ENCODE peak calls at places on chromosome 18, in eight cellular contexts. A, B, H, C, J, D, G and E are unnamed samples.

GRCh38 chr18:58042826-58043362 is 1.1 kb upstream of the NEDD4L start:
- DNase-seq in A (peak; percentile 12), B (no peak), H (no peak), C (no peak), J (no peak), D (peak; percentile 51), G (no peak), E (no peak)

GRCh38 chr18:25621144-25621543 is 269.2 kb upstream of the ZNF521 start:
- DNase-seq in A (no peak), B (no peak), H (no peak), C (no peak), J (peak; percentile 91), D (no peak), G (no peak), E (no peak)

GRCh38 chr18:75679347-75679746 is 251.8 kb upstream of the SMIM21 start:
- DNase-seq in A (no peak), B (peak; percentile 63), H (no peak), C (no peak), J (no peak), D (no peak), G (peak; percentile 81), E (no peak)

GRCh38 chr18:28176933-28177827 is at the start of gene CDH2:
- DNase-seq in A (no peak), B (peak; percentile 90), H (peak; percentile 83), C (peak; percentile 39), J (peak; percentile 79), D (no peak), G (peak; percentile 68), E (peak; percentile 60)

GRCh38 chr18:63148449-63149199 is 170.9 kb downstream of the BCL2 start:
- DNase-seq in A (no peak), B (no peak), H (peak; percentile 73), C (no peak), J (no peak), D (no peak), G (peak; percentile 79), E (no peak)

GRCh38 chr18:44823782-44824181 is 143.1 kb downstream of the SETBP1 start:
- DNase-seq in A (no peak), B (peak; percentile 34), H (no peak), C (no peak), J (peak; percentile 6), D (no peak), G (no peak), E (no peak)

GRCh38 chr18:3424280-3424890 is 25.6 kb upstream of the TGIF1 start:
- DNase-seq in A (peak; percentile 38), B (no peak), H (no peak), C (no peak), J (no peak), D (no peak), G (no peak), E (no peak)

GRCh38 chr18:27843783-27844415 is 333.0 kb downstream of the CDH2 start:
- DNase-seq in A (no peak), B (no peak), H (no peak), C (no peak), J (peak; percentile 85), D (no peak), G (no peak), E (no peak)

GRCh38 chr18:26657618-26658581 is 109.5 kb upstream of the KCTD1 start:
- DNase-seq in A (peak; percentile 16), B (no peak), H (no peak), C (no peak), J (no peak), D (no peak), G (no peak), E (no peak)

GRCh38 chr18:26655614-26656400 is 107.5 kb upstream of the KCTD1 start:
- DNase-seq in A (peak; percentile 57), B (peak; percentile 71), H (peak; percentile 68), C (no peak), J (peak; percentile 20), D (no peak), G (peak; percentile 79), E (peak; percentile 35)

GRCh38 chr18:26656401-26656943 is 108.1 kb upstream of the KCTD1 start:
- DNase-seq in A (no peak), B (peak; percentile 16), H (peak; percentile 23), C (peak; percentile 32), J (peak; percentile 9), D (no peak), G (no peak), E (no peak)

GRCh38 chr18:26655010-26655613 is 106.8 kb upstream of the KCTD1 start:
- DNase-seq in A (no peak), B (no peak), H (no peak), C (no peak), J (peak; percentile 7), D (no peak), G (no peak), E (no peak)

DNA sequence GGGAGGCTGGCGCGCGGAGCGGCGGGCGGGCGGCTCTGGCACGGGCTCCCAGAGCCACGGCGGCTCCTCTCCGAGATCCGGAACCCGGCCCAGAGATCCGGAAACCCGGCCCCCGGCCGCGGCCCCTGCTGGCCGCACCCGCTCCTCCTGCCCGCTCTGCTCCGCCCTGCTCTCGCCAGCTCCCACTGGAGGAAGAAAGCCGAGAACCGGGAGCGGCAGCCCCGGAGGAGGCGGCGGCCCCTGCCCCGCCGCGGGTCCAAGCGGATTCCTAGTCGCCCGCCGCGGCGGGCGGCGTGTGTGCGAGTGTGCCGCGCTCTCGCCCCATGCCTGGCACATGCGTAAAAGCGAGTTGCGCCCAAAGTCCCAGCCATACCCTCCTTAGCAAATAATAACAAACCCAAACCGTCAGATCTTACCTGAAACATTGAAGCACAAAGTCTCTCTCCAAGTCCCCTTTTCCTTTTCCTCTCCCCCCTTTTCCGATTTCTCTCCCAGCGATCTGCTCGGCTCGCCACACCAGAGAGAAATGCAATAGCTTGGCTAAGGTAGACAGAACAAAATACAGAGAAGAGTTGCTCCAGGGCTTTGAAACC is 108.7 kb upstream of the KCTD1 start:
- DNase-seq in A (peak; percentile 72), B (peak; percentile 86), H (peak; percentile 86), C (peak; percentile 47), J (peak; percentile 53), D (no peak), G (peak; percentile 84), E (peak; percentile 27)
- TF ChIP-seq POLR2A in A (no peak), B (peak; percentile 78), H (peak; percentile 74), C (no peak), J (no peak), D (no peak), G (no peak), E (no peak)

DNA sequence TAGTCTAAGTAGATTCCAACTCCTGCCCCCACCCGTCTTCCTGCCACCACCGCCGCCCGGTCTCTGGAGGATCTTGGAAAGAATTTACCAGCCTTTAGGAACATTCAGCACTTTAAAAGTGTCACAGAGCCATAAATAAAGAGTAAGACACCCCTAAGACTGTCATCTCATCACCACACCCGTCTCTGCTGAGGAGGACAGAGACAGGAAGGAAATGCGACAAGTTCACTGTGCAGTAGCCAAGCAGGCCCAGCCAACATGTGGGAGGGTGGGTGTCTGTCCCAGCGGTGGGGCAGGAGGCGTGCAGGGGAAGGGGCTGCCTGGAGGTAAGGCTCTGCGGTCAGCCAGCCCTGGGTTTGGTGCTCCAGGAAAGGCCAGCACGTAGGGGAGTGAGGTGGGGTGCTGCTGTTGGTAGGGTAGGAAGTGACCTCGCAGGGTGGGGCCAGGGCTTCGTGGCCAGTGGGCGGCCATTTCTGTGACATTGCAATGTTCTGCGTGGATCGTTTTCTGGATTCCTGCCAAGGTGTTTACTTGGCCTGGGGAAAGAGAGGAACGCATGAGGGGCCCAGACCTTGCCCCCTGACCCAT is 111.6 kb downstream of the FAM210A start:
- DNase-seq in A (no peak), B (peak; percentile 40), H (no peak), C (no peak), J (no peak), D (no peak), G (peak; percentile 67), E (no peak)
- TF ChIP-seq POLR2A in A (no peak), B (no peak), H (no peak), C (peak; percentile 87), J (no peak), D (no peak), G (no peak), E (no peak)

GRCh38 chr18:77653792-77654191 is 404.1 kb downstream of the GALR1 start:
- DNase-seq in A (no peak), B (no peak), H (no peak), C (no peak), J (no peak), D (no peak), G (no peak), E (no peak)

GRCh38 chr18:77654302-77654701 is 404.7 kb downstream of the GALR1 start:
- DNase-seq in A (no peak), B (no peak), H (no peak), C (no peak), J (no peak), D (no peak), G (no peak), E (no peak)

GRCh38 chr18:77657651-77658308 is 408.1 kb downstream of the GALR1 start:
- DNase-seq in A (no peak), B (no peak), H (no peak), C (no peak), J (no peak), D (no peak), G (no peak), E (no peak)

DNA sequence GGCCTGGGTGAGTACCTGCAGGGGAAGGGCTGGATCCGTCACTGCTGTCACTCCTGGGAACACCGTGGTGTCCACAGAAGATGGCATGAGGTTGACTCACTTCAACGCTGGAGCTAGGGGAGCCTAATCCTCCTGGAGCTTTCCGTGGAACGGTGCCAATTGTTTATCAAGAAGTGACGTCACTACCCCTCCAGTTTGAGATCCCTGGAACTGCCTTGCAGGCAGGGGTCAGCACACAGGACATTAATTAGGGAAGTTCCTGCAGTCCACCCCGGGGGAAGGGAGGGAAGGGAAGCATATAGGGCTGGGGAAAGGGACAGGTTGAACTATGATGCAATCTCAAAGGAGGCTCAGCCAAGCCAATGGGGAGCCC is 408.6 kb downstream of the GALR1 start:
- DNase-seq in A (no peak), B (no peak), H (no peak), C (no peak), J (no peak), D (no peak), G (no peak), E (no peak)
- TF ChIP-seq POLR2A in A (no peak), B (no peak), H (no peak), C (no peak), J (no peak), D (no peak), G (no peak), E (no peak)

GRCh38 chr18:35345460-35345921 is 1.3 kb upstream of the ZNF24 start:
- DNase-seq in A (no peak), B (peak; percentile 50), H (no peak), C (peak; percentile 16), J (peak; percentile 6), D (no peak), G (no peak), E (no peak)

GRCh38 chr18:35344736-35345459 is 678 bp upstream of the ZNF24 start:
- DNase-seq in A (no peak), B (peak; percentile 42), H (peak; percentile 29), C (no peak), J (no peak), D (no peak), G (no peak), E (no peak)

GRCh38 chr18:35345950-35346349 is 1.7 kb upstream of the ZNF24 start:
- DNase-seq in A (no peak), B (peak; percentile 22), H (no peak), C (no peak), J (no peak), D (no peak), G (no peak), E (no peak)

GRCh38 chr18:35343488-35343935 is 708 bp downstream of the ZNF24 start:
- DNase-seq in A (no peak), B (no peak), H (no peak), C (no peak), J (no peak), D (no peak), G (no peak), E (no peak)

DNA sequence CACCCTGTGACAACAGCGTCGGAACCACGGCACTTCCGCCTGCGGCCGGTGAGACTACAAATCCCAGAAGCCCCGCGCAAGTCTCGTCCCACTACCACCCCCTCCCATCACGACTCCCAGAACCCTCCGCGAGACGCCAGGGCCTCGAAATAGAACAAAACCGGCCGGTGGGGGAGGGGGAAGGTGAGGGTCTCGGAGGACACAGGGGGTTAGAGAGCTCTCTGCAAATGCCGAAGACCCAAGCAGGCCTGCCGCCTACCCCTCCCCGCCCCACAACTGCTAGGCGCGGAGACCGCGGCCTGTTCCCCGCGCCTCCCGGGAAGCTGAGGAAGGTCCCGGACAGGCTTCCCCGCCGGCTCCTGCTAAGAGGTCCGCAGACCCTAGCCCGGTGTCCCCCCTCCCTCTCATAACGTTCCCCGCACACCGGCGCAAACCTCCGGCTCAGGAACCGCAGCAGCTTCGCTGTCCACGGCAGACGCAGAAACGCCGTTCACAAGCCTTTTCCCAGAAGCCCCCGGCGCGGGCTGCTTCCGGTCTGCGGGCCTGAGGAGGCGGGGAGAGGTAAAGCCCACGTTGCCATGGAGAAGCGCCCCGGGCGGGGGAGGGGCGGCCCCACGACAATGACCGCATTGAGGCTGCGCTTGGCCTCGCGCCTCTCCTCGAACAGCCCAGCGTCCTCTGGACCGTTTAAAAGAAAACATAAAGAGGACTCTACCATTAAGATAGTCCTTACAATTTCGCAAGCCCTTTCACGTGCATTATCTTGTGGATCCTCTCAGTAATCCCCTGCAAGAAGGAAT is at the start of gene ZNF24:
- DNase-seq in A (peak; percentile 92), B (peak; percentile 97), H (peak; percentile 97), C (peak; percentile 88), J (peak; percentile 92), D (peak; percentile 96), G (peak; percentile 98), E (peak; percentile 66)
- TF ChIP-seq POLR2A in A (peak; percentile 68), B (peak; percentile 92), H (peak; percentile 90), C (peak; percentile 86), J (peak; percentile 82), D (peak; percentile 87), G (peak; percentile 78), E (peak; percentile 68)